ENCODE peak calls at places on chromosomes 11 and 22, in seven cellular contexts. X, N, B, T, S, U and H are unnamed samples.

GRCh38 chr22:46934746-46935491 is 172.5 kb downstream of the TBC1D22A start:
- DNase-seq in X (no peak), N (peak), U (no peak), T (peak), S (peak), B (peak), H (peak)

GRCh38 chr11:36600155-36600554 is 2.1 kb upstream of the RAG2 start:
- DNase-seq in X (no peak), T (no peak), U (no peak), B (peak), N (no peak), S (no peak), H (no peak)

GRCh38 chr11:83220279-83220678 is 26.8 kb downstream of the ANKRD42 start:
- DNase-seq in T (no peak), B (peak), N (no peak), X (no peak), S (no peak), U (no peak), H (peak)

GRCh38 chr11:9461760-9462134 is 935 bp downstream of the ZNF143 start:
- DNase-seq in X (no peak), N (peak), B (no peak), U (no peak), S (peak), T (peak), H (no peak)

GRCh38 chr11:76215946-76216345 is 9.6 kb upstream of the WNT11 start:
- DNase-seq in X (no peak), T (peak), S (peak), U (no peak), N (peak), B (no peak), H (peak)

GRCh38 chr11:93403930-93404329 is 73.4 kb downstream of the DEUP1 start:
- DNase-seq in B (no peak), S (no peak), N (no peak), U (no peak), X (no peak), T (no peak), H (no peak)

GRCh38 chr11:109853156-109853776 is 239.9 kb upstream of the ZC3H12C start:
- DNase-seq in T (peak), U (no peak), B (no peak), N (peak), X (no peak), S (peak), H (no peak)

GRCh38 chr11:35323076-35323868 is 96.1 kb downstream of the SLC1A2 start:
- DNase-seq in U (no peak), T (peak), X (no peak), B (no peak), S (no peak), N (peak), H (peak)

GRCh38 chr11:95108159-95108611 is 18.5 kb downstream of the ENDOD1 start:
- DNase-seq in U (no peak), B (peak), N (peak), S (peak), X (no peak), T (peak), H (no peak)

GRCh38 chr11:10414659-10415058 is 40.4 kb upstream of the AMPD3 start:
- DNase-seq in X (no peak), T (no peak), N (peak), B (no peak), U (no peak), S (no peak), H (peak)

GRCh38 chr11:61820174-61820573 is 3.4 kb upstream of the FADS1 start:
- DNase-seq in X (no peak), U (no peak), S (peak), N (peak), T (peak), B (no peak), H (no peak)

GRCh38 chr11:10496296-10496936 is 41.4 kb downstream of the AMPD3 start:
- DNase-seq in B (peak), N (no peak), U (no peak), X (no peak), S (no peak), T (no peak), H (no peak)

GRCh38 chr11:94602430-94603372 is 35.5 kb downstream of the PIWIL4 start:
- DNase-seq in U (peak), N (peak), X (no peak), T (peak), S (peak), B (no peak), H (peak)

GRCh38 chr22:43014062-43014875 is 680 bp downstream of the PACSIN2 start:
- DNase-seq in T (peak), S (no peak), U (peak), X (peak), B (peak), N (peak), H (peak)

GRCh38 chr11:92886243-92886905 is 83.1 kb upstream of the MTNR1B start:
- DNase-seq in X (no peak), B (peak), T (peak), N (peak), S (peak), U (no peak), H (peak)

GRCh38 chr11:17412488-17413180 is 24.2 kb upstream of the KCNJ11 start:
- DNase-seq in X (no peak), U (no peak), B (no peak), S (no peak), T (no peak), N (no peak), H (no peak)

GRCh38 chr11:117197516-117198456 is 1.4 kb upstream of the TAGLN start:
- DNase-seq in T (peak), S (no peak), U (no peak), N (no peak), B (peak), X (no peak), H (no peak)

GRCh38 chr11:38791346-38791961 is 2193.4 kb upstream of the RAG2 start:
- DNase-seq in B (peak), X (no peak), U (no peak), S (peak), T (peak), N (peak), H (peak)

GRCh38 chr11:121741954-121742361 is 289.2 kb upstream of the SORL1-AS1 start:
- DNase-seq in B (no peak), U (no peak), X (no peak), T (no peak), N (peak), S (peak), H (no peak)

GRCh38 chr11:7637447-7638157 is 35.7 kb downstream of the CYB5R2 start:
- DNase-seq in X (no peak), N (peak), B (no peak), T (peak), S (peak), U (no peak), H (no peak)

GRCh38 chr11:65817312-65817814 is 16.4 kb upstream of the SNX32 start:
- DNase-seq in B (no peak), S (no peak), N (peak), U (no peak), X (no peak), T (no peak), H (no peak)

GRCh38 chr11:47858169-47858543 is 10.0 kb upstream of the NUP160 start:
- DNase-seq in X (no peak), T (peak), U (no peak), N (peak), B (no peak), S (no peak), H (peak)

GRCh38 chr22:38724926-38725571 is 19.3 kb downstream of the GTPBP1 start:
- DNase-seq in N (peak), B (peak), S (peak), T (peak), X (no peak), U (no peak), H (peak)

GRCh38 chr11:134036484-134037092 is 32.3 kb upstream of the JAM3 start:
- DNase-seq in S (no peak), T (no peak), X (peak), B (peak), N (peak), U (no peak), H (no peak)

GRCh38 chr11:102312656-102313055 is 4.6 kb upstream of the BIRC3 start:
- DNase-seq in T (no peak), N (peak), U (no peak), X (no peak), S (no peak), B (no peak), H (no peak)

GRCh38 chr22:35523167-35523928 is 17.3 kb upstream of the RASD2 start:
- DNase-seq in U (no peak), N (no peak), X (no peak), S (no peak), B (no peak), T (no peak), H (no peak)

GRCh38 chr22:44952863-44953790 is 56.7 kb downstream of the PHF21B start:
- DNase-seq in T (no peak), X (no peak), N (no peak), S (no peak), B (peak), U (no peak), H (no peak)